ENCODE peak calls at places on chromosomes 4 and X, in seven cellular contexts. E, G, N, L, Y, K and V are unnamed samples.

GRCh38 chr4:7524841-7525240 is 90.1 kb upstream of the PSAPL1 start:
- DNase-seq in E (no peak), G (no peak), N (no peak), L (no peak), Y (no peak), K (no peak), V (no peak)

GRCh38 chr4:184331155-184331995 is 113.7 kb upstream of the ENPP6 start:
- DNase-seq in E (peak), G (no peak), N (peak), L (no peak), Y (no peak), K (no peak), V (no peak)

GRCh38 chrX:41333744-41333993 is 293 bp upstream of the DDX3X start:
- DNase-seq in E (no peak), G (no peak), N (peak), L (peak), Y (no peak), K (peak), V (peak)

GRCh38 chrX:56758456-56758855 is 29.4 kb downstream of the NBDY start:
- DNase-seq in E (no peak), G (no peak), N (no peak), L (no peak), Y (no peak), K (no peak), V (no peak)

GRCh38 chr4:24657768-24658617 is 73.6 kb upstream of the DHX15 start:
- DNase-seq in E (peak), G (no peak), N (peak), L (no peak), Y (peak), K (no peak), V (no peak)

GRCh38 chrX:1390621-1391369 is 1.1 kb downstream of the SLC25A6 start:
- DNase-seq in E (no peak), G (peak), N (no peak), L (peak), Y (no peak), K (peak), V (no peak)

GRCh38 chr4:80006935-80007744 is 65.9 kb downstream of the ANTXR2 start:
- DNase-seq in E (no peak), G (no peak), N (peak), L (peak), Y (no peak), K (no peak), V (no peak)

GRCh38 chr4:110106946-110107325 is 91.5 kb downstream of the ELOVL6 start:
- DNase-seq in E (no peak), G (no peak), N (peak), L (no peak), Y (no peak), K (no peak), V (no peak)

GRCh38 chr4:25938251-25939186 is 24.5 kb downstream of the SMIM20 start:
- DNase-seq in E (peak), G (no peak), N (peak), L (peak), Y (peak), K (no peak), V (peak)

GRCh38 chr4:101037938-101038413 is 309.4 kb downstream of the PPP3CA start:
- DNase-seq in E (no peak), G (no peak), N (peak), L (no peak), Y (no peak), K (no peak), V (no peak)

GRCh38 chr4:127634181-127634580 is 1.4 kb downstream of the INTU start:
- DNase-seq in E (no peak), G (no peak), N (peak), L (no peak), Y (no peak), K (no peak), V (no peak)

GRCh38 chrX:150361777-150362351 is 1.3 kb upstream of the MAMLD1 start:
- DNase-seq in E (peak), G (peak), N (peak), L (no peak), Y (no peak), K (peak), V (no peak)

GRCh38 chr4:125765936-125766335 is 451.2 kb downstream of the FAT4 start:
- DNase-seq in E (no peak), G (no peak), N (peak), L (no peak), Y (no peak), K (no peak), V (no peak)

GRCh38 chrX:147950352-147950751 is 30.8 kb upstream of the FMR1NB start:
- DNase-seq in E (no peak), G (no peak), N (no peak), L (no peak), Y (no peak), K (no peak), V (no peak)

GRCh38 chr4:123546123-123546654 is 149.6 kb downstream of the SPRY1 start:
- DNase-seq in E (no peak), G (no peak), N (no peak), L (no peak), Y (no peak), K (no peak), V (no peak)

GRCh38 chrX:13381514-13381913 is 61.7 kb upstream of the ATXN3L start:
- DNase-seq in E (no peak), G (no peak), N (peak), L (no peak), Y (no peak), K (no peak), V (no peak)

GRCh38 chr4:69970071-69970470 is 4.5 kb upstream of the CSN2 start:
- DNase-seq in E (peak), G (no peak), N (no peak), L (no peak), Y (no peak), K (no peak), V (no peak)

GRCh38 chrX:2627272-2627867 is 63.7 kb upstream of the CD99 start:
- DNase-seq in E (peak), G (no peak), N (peak), L (peak), Y (no peak), K (peak), V (peak)

GRCh38 chr4:188986271-188986689 is 847.0 kb downstream of the TRIML1 start:
- DNase-seq in E (peak), G (no peak), N (peak), L (no peak), Y (no peak), K (no peak), V (no peak)

DNA sequence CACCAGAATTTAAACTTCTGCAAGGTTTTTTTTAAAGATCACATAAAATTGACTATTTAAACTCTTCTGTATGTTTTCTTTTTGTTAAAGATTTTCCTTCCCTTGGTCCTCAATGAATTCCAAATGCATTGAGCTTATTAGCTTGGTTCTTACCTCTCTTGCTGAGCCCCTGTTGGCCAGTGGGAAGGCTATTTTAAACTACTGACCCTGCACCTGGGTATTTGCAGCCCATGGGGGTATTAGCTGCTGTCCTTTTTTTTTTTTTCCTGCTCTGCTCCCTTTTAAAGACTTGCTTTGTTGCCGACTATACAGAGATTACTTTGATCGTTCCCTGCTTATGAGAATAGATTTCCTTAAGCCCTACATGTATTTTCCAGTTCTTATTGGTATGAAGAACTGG is 208.0 kb downstream of the ADGRL3 start:
- DNase-seq in E (no peak), G (no peak), N (no peak), L (no peak), Y (no peak), K (no peak), V (no peak)
- H3K4me3 ChIP-seq in E (no peak), G (no peak), N (no peak), L (no peak), Y (no peak), K (no peak), V (no peak)

GRCh38 chr4:772776-773175 is 53.2 kb downstream of the CPLX1 start:
- DNase-seq in E (no peak), G (peak), N (no peak), L (no peak), Y (no peak), K (no peak), V (no peak)
- H3K27ac ChIP-seq in E (no peak), G (no peak), N (no peak), L (no peak), Y (peak), K (no peak), V (no peak)

DNA sequence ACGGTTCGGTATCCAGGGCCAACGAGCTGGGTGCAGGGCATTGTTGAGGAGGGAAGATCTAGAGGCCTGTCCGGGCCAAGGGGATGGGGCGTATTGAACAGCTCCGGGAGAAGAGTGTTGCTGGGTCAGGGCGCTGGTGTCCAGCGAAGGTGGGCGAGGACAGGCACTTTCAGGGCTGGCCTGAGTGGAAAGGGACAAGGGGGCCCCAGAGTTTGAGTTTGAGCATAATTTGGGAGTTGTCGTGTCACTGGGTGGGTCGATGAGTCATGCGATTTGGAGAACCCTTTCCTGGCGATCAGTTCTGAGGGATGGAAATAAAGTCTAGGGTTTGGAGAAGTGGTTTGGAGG is 299 bp downstream of the PRRG3 start:
- DNase-seq in E (no peak), G (no peak), N (no peak), L (no peak), Y (no peak), K (no peak), V (no peak)
- H3K4me3 ChIP-seq in E (no peak), G (no peak), N (no peak), L (no peak), Y (peak), K (no peak), V (no peak)

GRCh38 chrX:121854614-121854911 is 807.2 kb downstream of the GLUD2 start:
- DNase-seq in E (no peak), G (no peak), N (no peak), L (no peak), Y (no peak), K (no peak), V (no peak)

GRCh38 chrX:121853762-121854613 is 806.6 kb downstream of the GLUD2 start:
- DNase-seq in E (no peak), G (no peak), N (no peak), L (no peak), Y (no peak), K (no peak), V (no peak)

GRCh38 chrX:121863976-121864375 is 816.6 kb downstream of the GLUD2 start:
- DNase-seq in E (no peak), G (no peak), N (no peak), L (no peak), Y (no peak), K (no peak), V (no peak)

DNA sequence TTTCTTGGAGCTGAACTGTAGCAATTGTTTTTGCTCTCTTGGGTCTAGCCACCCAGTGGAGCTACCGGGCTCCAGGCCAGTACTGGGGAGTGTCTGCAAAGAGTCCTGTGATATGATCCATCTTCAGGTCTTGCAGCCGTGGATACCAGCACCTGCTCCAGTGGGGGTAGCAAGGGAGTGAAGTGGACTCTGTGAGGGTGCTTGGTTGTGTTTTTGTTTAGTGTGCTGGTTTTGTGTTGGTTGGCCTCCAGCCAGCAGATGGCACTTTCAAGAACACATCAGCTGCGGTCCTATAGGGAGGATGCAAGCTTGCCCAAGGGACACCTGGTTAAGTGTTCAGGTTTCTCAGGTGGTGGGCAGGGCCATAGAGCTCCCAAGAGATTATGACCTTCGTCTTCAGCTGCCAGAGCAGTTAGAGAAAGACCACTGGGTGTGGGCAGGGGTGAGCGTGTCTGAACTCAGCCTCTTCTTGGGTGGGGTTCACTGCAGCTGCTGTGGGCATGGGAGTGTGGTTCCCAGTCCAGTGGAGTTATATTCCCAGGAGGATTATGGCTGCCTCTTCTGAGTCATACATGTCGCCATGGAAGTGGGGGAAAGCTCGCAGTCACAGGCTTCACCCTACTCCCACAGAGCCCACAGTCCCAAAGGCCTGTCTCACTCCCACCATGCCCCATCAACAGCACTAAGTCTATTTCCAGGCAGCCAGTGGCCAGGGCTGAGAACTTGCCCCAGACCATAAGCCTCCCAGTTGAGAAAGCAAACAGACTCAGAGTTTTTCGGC is 811.6 kb downstream of the GLUD2 start:
- DNase-seq in E (no peak), G (no peak), N (no peak), L (no peak), Y (no peak), K (no peak), V (no peak)
- H3K27ac ChIP-seq in E (no peak), G (no peak), N (no peak), L (no peak), Y (no peak), K (no peak), V (no peak)

DNA sequence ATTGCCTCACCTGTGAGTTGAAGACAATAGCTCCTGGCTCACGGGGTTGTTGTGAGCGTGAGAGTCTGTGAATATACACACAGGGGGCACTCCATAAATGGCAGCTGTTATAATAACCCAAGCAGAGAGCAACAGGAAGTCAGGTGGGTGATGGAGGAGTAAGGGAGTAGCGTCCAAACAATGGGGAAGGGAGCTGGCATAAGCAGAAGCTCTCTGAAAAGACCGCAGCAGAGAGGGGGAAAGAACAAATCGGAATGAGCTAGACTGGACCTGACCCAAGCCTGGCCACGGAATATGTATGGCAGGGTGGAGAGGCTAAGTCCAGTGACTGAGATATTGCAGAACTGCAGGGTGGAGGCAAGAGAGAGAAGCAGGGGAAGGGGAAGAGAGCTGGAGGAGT is 6.6 kb upstream of the GJB1 start:
- DNase-seq in E (no peak), G (no peak), N (no peak), L (no peak), Y (no peak), K (no peak), V (no peak)
- H3K4me3 ChIP-seq in E (no peak), G (no peak), N (no peak), L (no peak), Y (no peak), K (no peak), V (no peak)

DNA sequence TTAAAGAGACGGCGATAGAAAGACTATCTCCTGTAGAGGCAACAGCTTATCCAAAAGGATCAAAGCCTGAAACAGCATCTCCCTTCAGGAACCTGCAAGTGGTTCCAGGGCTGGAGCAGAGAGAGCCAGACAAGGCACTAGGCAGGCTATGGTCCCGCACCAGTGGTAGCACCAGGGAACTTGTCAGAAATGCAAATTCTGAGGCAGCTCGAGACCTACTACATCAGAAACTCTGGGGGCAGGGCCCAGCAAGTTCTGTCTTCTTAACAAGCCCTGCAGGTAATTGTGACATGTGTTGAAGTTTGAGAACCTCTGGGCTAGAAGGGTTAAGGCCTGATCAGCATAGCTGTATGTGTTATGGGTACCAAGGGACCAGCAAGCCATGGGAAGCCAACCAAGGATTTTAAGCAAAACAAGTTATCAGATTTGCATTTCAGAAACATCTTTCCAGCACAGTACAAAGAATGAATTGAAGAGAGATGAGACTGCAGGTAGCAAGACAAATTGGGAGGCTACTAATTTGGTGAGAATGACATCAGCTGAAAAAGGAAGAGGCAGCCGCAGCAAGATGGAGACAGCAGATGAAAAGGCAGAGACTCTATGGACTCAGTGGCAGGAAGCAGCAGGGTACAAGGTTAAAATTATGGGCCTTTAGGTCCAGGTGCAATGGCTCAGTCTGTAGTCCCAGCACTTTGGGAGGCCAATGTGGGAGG is 139.7 kb downstream of the TSPAN5 start:
- DNase-seq in E (no peak), G (no peak), N (no peak), L (no peak), Y (no peak), K (no peak), V (no peak)
- H3K27ac ChIP-seq in E (no peak), G (no peak), N (peak), L (no peak), Y (no peak), K (no peak), V (no peak)

GRCh38 chrX:130299279-130300009 is 30.7 kb upstream of the ZNF280C start:
- DNase-seq in E (no peak), G (no peak), N (no peak), L (no peak), Y (no peak), K (no peak), V (no peak)
- H3K4me3 ChIP-seq in E (no peak), G (no peak), N (no peak), L (no peak), Y (no peak), K (no peak), V (no peak)

GRCh38 chr4:185839770-185840169 is 27.8 kb upstream of the SORBS2 start:
- DNase-seq in E (no peak), G (no peak), N (peak), L (no peak), Y (no peak), K (no peak), V (no peak)
- H3K27ac ChIP-seq in E (peak), G (peak), N (peak), L (peak), Y (peak), K (no peak), V (no peak)